ENCODE peak calls at places on chromosomes 16 and 17, in five cellular contexts. Z is GM12891, M is GM12878, K is K562, N is H1. V is an unnamed sample.

GRCh38 chr17:64442550-64442971 is 6.4 kb upstream of the MILR1 start:
- DNase-seq in M (no peak), K (no peak), Z (no peak), N (no peak), V (no peak)

GRCh38 chr17:80265205-80266068 is 4.8 kb downstream of the RNF213 start:
- DNase-seq in N (no peak), Z (no peak), M (peak; percentile 84), K (no peak), V (no peak)

GRCh38 chr16:81744911-81745310 is 34.2 kb upstream of the PLCG2 start:
- DNase-seq in K (no peak), Z (no peak), M (no peak), N (no peak), V (no peak)

GRCh38 chr16:48448799-48449481 is 63.7 kb upstream of the SIAH1 start:
- DNase-seq in K (no peak), M (no peak), Z (no peak), N (no peak), V (no peak)

GRCh38 chr16:68760671-68761275 is 23.7 kb downstream of the CDH1 start:
- DNase-seq in Z (peak; percentile 39), M (peak; percentile 95), K (peak; percentile 54), N (no peak), V (no peak)

GRCh38 chr17:56832446-56832845 is 1.3 kb downstream of the C17orf67 start:
- DNase-seq in Z (no peak), N (no peak), K (no peak), M (no peak), V (no peak)

GRCh38 chr17:68089881-68090280 is 54.3 kb downstream of the KPNA2 start:
- DNase-seq in M (no peak), N (no peak), K (peak; percentile 28), Z (no peak), V (no peak)

GRCh38 chr16:47734987-47735594 is 274.0 kb downstream of the PHKB start:
- DNase-seq in M (no peak), K (no peak), N (no peak), Z (no peak), V (no peak)

GRCh38 chr16:75821117-75821516 is 94.8 kb upstream of the CPHXL start:
- DNase-seq in Z (no peak), N (no peak), K (no peak), M (no peak), V (no peak)

GRCh38 chr17:79892457-79893236 is 53.4 kb upstream of the CBX4 start:
- DNase-seq in M (no peak), Z (no peak), K (no peak), N (no peak), V (no peak)

GRCh38 chr17:39828443-39828842 is 35.7 kb downstream of the IKZF3 start:
- DNase-seq in Z (no peak), K (no peak), N (no peak), M (no peak), V (no peak)

GRCh38 chr17:80270836-80271235 is 10.2 kb downstream of the RNF213 start:
- DNase-seq in M (no peak), N (peak; percentile 90), Z (no peak), K (peak; percentile 97), V (no peak)

GRCh38 chr16:84672276-84673202 is 24.2 kb downstream of the KLHL36 start:
- DNase-seq in M (no peak), K (peak; percentile 87), Z (peak; percentile 82), N (peak; percentile 96), V (peak; percentile 85)

GRCh38 chr16:56547120-56547948 is 17.5 kb upstream of the MT4 start:
- DNase-seq in Z (no peak), N (peak; percentile 59), M (no peak), K (peak; percentile 24), V (no peak)

GRCh38 chr16:51343411-51343810 is 192.3 kb upstream of the SALL1 start:
- DNase-seq in Z (no peak), M (no peak), K (no peak), N (no peak), V (no peak)

GRCh38 chr17:32584792-32585191 is 98.0 kb downstream of the CDK5R1 start:
- DNase-seq in Z (no peak), N (no peak), K (no peak), M (no peak), V (no peak)

GRCh38 chr17:32763855-32764439 is 113.0 kb downstream of the MYO1D start:
- DNase-seq in N (no peak), Z (no peak), K (no peak), M (no peak), V (no peak)

DNA sequence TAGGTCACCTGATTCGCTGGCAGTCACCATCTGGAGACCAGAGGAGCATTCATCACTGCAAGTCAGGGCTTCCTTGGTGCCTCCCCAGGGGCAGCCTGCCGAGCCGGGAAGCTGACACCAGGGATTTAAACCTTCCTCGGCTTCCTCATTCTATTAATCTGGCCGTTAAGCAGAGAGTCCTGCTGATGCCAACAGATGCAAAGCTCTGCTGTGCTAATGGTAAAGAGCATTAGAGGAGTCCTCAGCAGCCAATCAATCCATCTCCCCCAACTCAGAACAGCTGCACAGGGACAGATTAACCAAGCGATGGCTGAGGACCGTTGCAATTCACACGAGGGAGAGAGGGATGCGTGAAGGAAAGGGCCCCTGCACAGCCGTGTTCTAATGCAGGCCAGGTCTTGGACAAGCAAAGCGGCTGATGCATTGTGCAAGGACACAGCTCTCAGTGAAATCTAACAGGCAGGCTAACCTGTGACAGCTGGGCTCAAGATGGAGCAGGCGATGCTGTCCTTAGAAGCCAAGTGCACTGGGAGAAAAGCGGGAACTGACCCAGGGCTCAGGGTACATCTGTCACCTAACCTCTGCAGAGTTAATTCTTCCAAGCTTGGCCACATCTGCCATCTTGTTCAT is 116.5 kb downstream of the XYLT1 start:
- DNase-seq in K (no peak), Z (no peak), N (no peak), M (no peak), V (no peak)
- TF ChIP-seq POLR2A in K (no peak), Z (no peak), N (no peak), M (no peak), V (no peak)

GRCh38 chr16:19289805-19290490 is 4.4 kb downstream of the CLEC19A start:
- DNase-seq in N (peak; percentile 52), K (no peak), Z (no peak), M (no peak), V (no peak)
- TF ChIP-seq TAF1 in N (no peak), K (no peak), Z (no peak), M (no peak), V (no peak)

GRCh38 chr17:55351027-55351625 is 70.5 kb downstream of the MMD start:
- DNase-seq in N (no peak), M (no peak), K (no peak), Z (no peak), V (no peak)

GRCh38 chr17:55345132-55345531 is 76.5 kb downstream of the MMD start:
- DNase-seq in M (no peak), N (no peak), K (no peak), Z (no peak), V (no peak)

GRCh38 chr17:55346658-55347057 is 75.0 kb downstream of the MMD start:
- DNase-seq in N (no peak), Z (no peak), M (no peak), K (no peak), V (no peak)

GRCh38 chr17:55347341-55347740 is 74.3 kb downstream of the MMD start:
- DNase-seq in N (no peak), M (no peak), K (no peak), Z (no peak), V (no peak)

DNA sequence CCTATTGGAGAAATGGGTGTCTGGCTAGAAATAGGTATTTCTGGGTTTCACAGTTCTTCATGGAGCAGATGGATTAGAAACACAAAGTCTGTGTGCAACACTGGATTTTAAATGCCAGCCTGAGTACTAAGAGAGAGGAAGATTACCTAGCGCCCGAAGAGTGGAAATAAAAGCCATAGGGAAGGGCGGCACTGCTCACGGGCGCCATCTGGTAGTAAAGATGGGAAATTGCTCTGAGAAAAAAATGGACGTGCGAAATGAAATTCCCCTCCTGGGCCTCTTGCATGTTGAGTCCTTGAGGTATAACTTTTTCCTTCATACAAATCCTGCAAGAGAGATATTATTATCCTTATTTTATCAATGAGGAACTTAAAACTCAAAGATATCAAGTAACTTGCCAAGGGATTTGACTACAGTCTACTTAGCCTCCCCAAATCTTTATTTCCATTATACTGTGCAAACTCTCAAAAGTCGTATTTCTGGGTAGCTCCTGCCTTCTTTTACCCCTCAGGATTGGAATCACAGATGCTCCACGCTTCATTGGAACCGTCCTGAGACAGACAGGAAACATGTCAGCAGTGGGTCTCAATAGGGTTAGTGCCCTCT is 72.8 kb downstream of the MMD start:
- DNase-seq in K (peak; percentile 58), M (no peak), Z (no peak), N (peak; percentile 57), V (no peak)
- TF ChIP-seq POLR2AphosphoS5 in K (no peak), M (no peak), Z (no peak), N (no peak), V (no peak)

GRCh38 chr17:57989011-57989345 is 924 bp upstream of the VEZF1 start:
- DNase-seq in Z (no peak), N (no peak), K (peak; percentile 58), M (no peak), V (no peak)

GRCh38 chr17:57987582-57988300 is at the start of gene VEZF1:
- DNase-seq in N (no peak), M (no peak), K (peak; percentile 88), Z (peak; percentile 73), V (peak; percentile 72)

GRCh38 chr17:57986841-57987581 is 1.0 kb downstream of the VEZF1 start:
- DNase-seq in K (peak; percentile 39), M (no peak), N (no peak), Z (no peak), V (no peak)

GRCh38 chr17:57990037-57990436 is 2.0 kb upstream of the VEZF1 start:
- DNase-seq in M (no peak), K (no peak), N (no peak), Z (no peak), V (no peak)

DNA sequence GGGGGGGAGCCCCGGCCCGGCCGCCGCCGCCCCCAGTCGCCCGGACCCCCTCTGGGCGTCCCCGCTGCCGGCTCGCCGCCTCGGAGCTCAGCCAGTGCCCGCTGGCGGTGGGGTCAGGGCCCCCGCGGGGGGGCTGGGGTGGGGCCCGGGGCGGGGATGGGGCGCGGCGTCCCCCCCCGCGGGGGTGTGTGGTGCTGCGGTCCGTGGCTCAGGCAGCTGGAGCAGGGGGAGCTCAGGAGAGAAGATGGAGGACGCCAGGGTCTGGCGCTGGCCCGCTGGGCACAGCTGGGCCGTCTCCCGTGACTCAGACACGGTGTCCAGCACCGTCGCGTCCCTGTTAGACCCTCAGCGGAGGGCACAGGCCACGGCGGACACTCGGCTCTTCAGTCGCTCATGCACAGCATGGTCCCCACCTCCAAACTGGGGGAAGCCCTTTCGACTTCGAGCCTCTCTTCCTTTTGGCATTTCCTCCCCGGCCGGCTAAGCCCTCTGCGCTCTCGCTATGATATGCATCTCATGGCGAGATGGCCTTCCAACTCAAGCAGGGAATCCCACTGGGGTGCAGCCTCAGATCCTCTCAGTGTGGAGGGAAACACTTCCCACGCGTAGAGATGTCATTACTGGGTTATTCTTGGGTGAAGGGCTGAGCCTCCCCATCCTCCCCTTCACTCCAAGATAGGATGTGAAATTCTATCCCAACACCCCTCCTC is 402 bp upstream of the VEZF1 start:
- DNase-seq in K (peak; percentile 92), N (peak; percentile 83), M (no peak), Z (peak; percentile 74), V (peak; percentile 87)
- TF ChIP-seq POLR2A in K (peak; percentile 85), N (peak; percentile 90), M (peak; percentile 93), Z (peak; percentile 91), V (peak; percentile 93)